ENCODE peak calls at places on chromosome 5, in nine cellular contexts. O is posterior cingulate gyrus; Z is psoas muscle; J is breast epithelium; K is central memory CD4-positive, alpha-beta T cell; R is activated CD4-positive, alpha-beta T cell treated with anti-CD3 and anti-CD28 coated beads, Interleukin-2, amount 50 U/mL, for 24 hours; A is naive thymus-derived CD8-positive, alpha-beta T cell; Q is dermis microvascular lymphatic vessel endothelial cell; P is T-cell. F is an unnamed sample.

GRCh38 chr5:7078901-7079300 is 317.0 kb upstream of the ADCY2 start:
- DNase-seq in O (no peak), Z (no peak), J (no peak), K (no peak), R (no peak), A (no peak), Q (peak; percentile 33), P (no peak), F (no peak)

GRCh38 chr5:124847907-124848306 is 101.5 kb upstream of the ZNF608 start:
- DNase-seq in O (no peak), Z (no peak), J (no peak), K (no peak), R (no peak), A (no peak), Q (no peak), P (no peak), F (no peak)

GRCh38 chr5:73633060-73633459 is 7.1 kb downstream of the ARHGEF28 start:
- DNase-seq in O (no peak), Z (no peak), J (no peak), K (no peak), R (no peak), A (no peak), Q (no peak), P (no peak), F (no peak)

GRCh38 chr5:14946813-14947640 is 75.4 kb upstream of the ANKH start:
- DNase-seq in O (no peak), Z (no peak), J (no peak), K (peak; percentile 45), R (no peak), A (no peak), Q (peak; percentile 15), P (peak; percentile 25), F (peak; percentile 60)

GRCh38 chr5:132853790-132854189 is 12.5 kb downstream of the GDF9 start:
- DNase-seq in O (no peak), Z (no peak), J (no peak), K (no peak), R (no peak), A (no peak), Q (no peak), P (no peak), F (no peak)

GRCh38 chr5:150144211-150144801 is 11.3 kb downstream of the PDGFRB start:
- DNase-seq in O (no peak), Z (peak; percentile 57), J (no peak), K (no peak), R (no peak), A (no peak), Q (no peak), P (no peak), F (no peak)

GRCh38 chr5:42951847-42952411 is 88.2 kb downstream of the ANXA2R start:
- DNase-seq in O (no peak), Z (peak; percentile 23), J (no peak), K (peak; percentile 71), R (peak; percentile 33), A (peak; percentile 27), Q (no peak), P (peak; percentile 63), F (peak; percentile 80)

GRCh38 chr5:10543585-10544040 is 20.3 kb upstream of the ANKRD33B start:
- DNase-seq in O (peak; percentile 9), Z (no peak), J (no peak), K (no peak), R (no peak), A (no peak), Q (no peak), P (no peak), F (no peak)

GRCh38 chr5:107466233-107466769 is 204.4 kb downstream of the EFNA5 start:
- DNase-seq in O (peak; percentile 26), Z (no peak), J (peak; percentile 42), K (no peak), R (no peak), A (no peak), Q (no peak), P (no peak), F (no peak)

GRCh38 chr5:159061186-159061796 is 38.4 kb downstream of the EBF1 start:
- DNase-seq in O (no peak), Z (peak; percentile 70), J (no peak), K (no peak), R (no peak), A (no peak), Q (no peak), P (no peak), F (no peak)

GRCh38 chr5:142432369-142432863 is 107.6 kb upstream of the SPRY4 start:
- DNase-seq in O (no peak), Z (no peak), J (peak; percentile 24), K (peak; percentile 44), R (no peak), A (peak; percentile 9), Q (no peak), P (peak; percentile 10), F (peak; percentile 19)

GRCh38 chr5:14663734-14664269 is 716 bp upstream of the OTULIN start:
- DNase-seq in O (no peak), Z (no peak), J (peak; percentile 22), K (no peak), R (no peak), A (no peak), Q (no peak), P (no peak), F (no peak)

GRCh38 chr5:34657550-34657921 is 1.4 kb downstream of the RAI14 start:
- DNase-seq in O (no peak), Z (peak; percentile 26), J (peak; percentile 19), K (no peak), R (no peak), A (no peak), Q (no peak), P (no peak), F (no peak)

GRCh38 chr5:36418172-36418979 is 116.7 kb upstream of the RANBP3L start:
- DNase-seq in O (no peak), Z (no peak), J (no peak), K (no peak), R (no peak), A (no peak), Q (no peak), P (no peak), F (no peak)

GRCh38 chr5:148372331-148372730 is 11.4 kb upstream of the FBXO38 start:
- DNase-seq in O (no peak), Z (no peak), J (no peak), K (no peak), R (no peak), A (no peak), Q (no peak), P (no peak), F (no peak)

GRCh38 chr5:61301820-61302563 is 30.1 kb upstream of the ZSWIM6 start:
- DNase-seq in O (no peak), Z (peak; percentile 70), J (peak; percentile 86), K (no peak), R (no peak), A (no peak), Q (no peak), P (no peak), F (no peak)

GRCh38 chr5:158108177-158108576 is 249.2 kb upstream of the CLINT1 start:
- DNase-seq in O (no peak), Z (no peak), J (no peak), K (no peak), R (no peak), A (no peak), Q (no peak), P (no peak), F (no peak)

GRCh38 chr5:79333852-79334557 is 98.1 kb downstream of the JMY start:
- DNase-seq in O (no peak), Z (no peak), J (no peak), K (no peak), R (no peak), A (no peak), Q (no peak), P (no peak), F (no peak)

GRCh38 chr5:160357861-160358411 is 12.5 kb downstream of the C1QTNF2 start:
- DNase-seq in O (no peak), Z (peak; percentile 33), J (no peak), K (no peak), R (no peak), A (no peak), Q (no peak), P (no peak), F (no peak)

GRCh38 chr5:150358261-150359095 is 981 bp downstream of the TCOF1 start:
- DNase-seq in O (no peak), Z (no peak), J (no peak), K (no peak), R (no peak), A (no peak), Q (no peak), P (no peak), F (no peak)

GRCh38 chr5:151483647-151484046 is 36.2 kb downstream of the SLC36A1 start:
- DNase-seq in O (no peak), Z (no peak), J (no peak), K (no peak), R (no peak), A (no peak), Q (no peak), P (no peak), F (no peak)

GRCh38 chr5:172644711-172645110 is 3.6 kb downstream of the NEURL1B start:
- DNase-seq in O (no peak), Z (no peak), J (no peak), K (no peak), R (no peak), A (no peak), Q (no peak), P (no peak), F (no peak)

GRCh38 chr5:175671013-175671412 is 13.1 kb downstream of the HRH2 start:
- DNase-seq in O (no peak), Z (no peak), J (no peak), K (no peak), R (no peak), A (no peak), Q (no peak), P (no peak), F (no peak)

GRCh38 chr5:137279631-137280236 is 219.4 kb downstream of the SPOCK1 start:
- DNase-seq in O (no peak), Z (no peak), J (no peak), K (no peak), R (no peak), A (no peak), Q (no peak), P (no peak), F (no peak)

GRCh38 chr5:179276838-179277395 is 68.3 kb downstream of the ADAMTS2 start:
- DNase-seq in O (no peak), Z (peak; percentile 14), J (no peak), K (no peak), R (no peak), A (no peak), Q (no peak), P (no peak), F (peak; percentile 10)

GRCh38 chr5:12611132-12611531 is 706.9 kb upstream of the CTNND2 start:
- DNase-seq in O (no peak), Z (no peak), J (no peak), K (no peak), R (no peak), A (no peak), Q (no peak), P (no peak), F (no peak)

GRCh38 chr5:102959055-102959454 is 160.9 kb downstream of the GIN1 start:
- DNase-seq in O (no peak), Z (no peak), J (no peak), K (no peak), R (no peak), A (no peak), Q (peak; percentile 27), P (no peak), F (no peak)

GRCh38 chr5:156240414-156240813 is 86.5 kb upstream of the SGCD start:
- DNase-seq in O (no peak), Z (no peak), J (no peak), K (no peak), R (no peak), A (no peak), Q (no peak), P (no peak), F (no peak)

GRCh38 chr5:42993516-42994284 is 46.4 kb downstream of the ANXA2R start:
- DNase-seq in O (no peak), Z (no peak), J (no peak), K (peak; percentile 81), R (peak; percentile 38), A (peak; percentile 40), Q (peak; percentile 92), P (peak; percentile 69), F (peak; percentile 57)

GRCh38 chr5:140926211-140926902 is at the start of gene PCDHAC1:
- DNase-seq in O (peak; percentile 67), Z (peak; percentile 72), J (peak; percentile 58), K (peak; percentile 41), R (no peak), A (no peak), Q (peak; percentile 21), P (no peak), F (peak; percentile 16)